ENCODE peak calls at places on chromosomes 5 and 9, in eight cellular contexts. V is CD8-positive, alpha-beta T cell; A is GM12865; D is psoas muscle; Q is prostate gland; M is GM06990; Z is epithelial cell of esophagus; R is tibial nerve. U is an unnamed sample.

GRCh38 chr5:119378075-119378699 is 22.4 kb downstream of the TNFAIP8 start:
- DNase-seq in Q (no peak), Z (no peak), D (no peak), R (no peak), M (no peak), V (no peak), A (no peak), U (no peak)

GRCh38 chr9:14062449-14063187 is 251.3 kb downstream of the NFIB start:
- DNase-seq in Q (no peak), Z (peak; percentile 92), A (no peak), R (no peak), V (no peak), M (no peak), D (no peak), U (no peak)

GRCh38 chr5:131303537-131303936 is 39.7 kb downstream of the CDC42SE2 start:
- DNase-seq in D (no peak), R (no peak), A (no peak), M (no peak), Z (peak; percentile 60), Q (no peak), V (no peak), U (no peak)

GRCh38 chr9:120723547-120723946 is 9.3 kb upstream of the MEGF9 start:
- DNase-seq in R (no peak), A (no peak), Q (no peak), M (no peak), V (no peak), Z (no peak), D (no peak), U (no peak)

GRCh38 chr5:55234171-55234700 is 828 bp upstream of the CCNO start:
- DNase-seq in R (no peak), V (no peak), D (no peak), Z (peak; percentile 45), A (no peak), M (no peak), Q (no peak), U (no peak)

GRCh38 chr9:95757026-95757425 is 118.5 kb upstream of the ERCC6L2 start:
- DNase-seq in R (peak; percentile 25), Z (peak; percentile 56), M (no peak), V (no peak), D (no peak), A (no peak), Q (peak; percentile 8), U (no peak)

GRCh38 chr5:98433673-98434072 is 339.8 kb upstream of the RGMB start:
- DNase-seq in D (no peak), A (no peak), M (no peak), Z (peak; percentile 54), Q (no peak), R (no peak), V (no peak), U (no peak)

GRCh38 chr5:57684299-57684702 is 201.7 kb upstream of the ACTBL2 start:
- DNase-seq in Z (peak; percentile 86), R (no peak), D (no peak), V (no peak), Q (no peak), M (no peak), A (no peak), U (no peak)

GRCh38 chr5:6547498-6547897 is 85.3 kb downstream of the NSUN2 start:
- DNase-seq in A (no peak), Q (no peak), D (no peak), Z (no peak), V (no peak), M (no peak), R (no peak), U (no peak)

GRCh38 chr9:93955356-93956182 is 414 bp upstream of the BARX1 start:
- DNase-seq in R (no peak), M (no peak), Z (no peak), A (no peak), V (no peak), Q (no peak), D (no peak), U (no peak)

GRCh38 chr5:73793911-73794310 is 167.9 kb downstream of the ARHGEF28 start:
- DNase-seq in Q (no peak), A (no peak), D (no peak), V (no peak), M (no peak), R (no peak), Z (no peak), U (no peak)

GRCh38 chr9:35835216-35835604 is 6.2 kb downstream of the TMEM8B start:
- DNase-seq in A (no peak), Z (peak; percentile 19), R (no peak), D (no peak), M (no peak), Q (no peak), V (no peak), U (no peak)

GRCh38 chr5:171137768-171138540 is 171.1 kb upstream of the TLX3 start:
- DNase-seq in Z (peak; percentile 45), Q (no peak), A (no peak), V (no peak), R (no peak), M (no peak), D (no peak), U (no peak)

GRCh38 chr9:88988796-88989641 is 2.2 kb upstream of the S1PR3 start:
- DNase-seq in V (no peak), Z (peak; percentile 71), Q (no peak), M (no peak), R (no peak), D (no peak), A (peak; percentile 30), U (no peak)

GRCh38 chr9:40928803-40929487 is 199.5 kb downstream of the FOXD4L6 start:
- DNase-seq in V (no peak), R (no peak), A (no peak), M (no peak), D (no peak), Q (no peak), Z (no peak), U (no peak)

GRCh38 chr5:140165101-140165920 is 9.7 kb upstream of the CYSTM1 start:
- DNase-seq in V (no peak), R (no peak), Q (no peak), Z (no peak), D (no peak), M (no peak), A (no peak), U (no peak)

GRCh38 chr9:3992924-3993323 is 306.9 kb downstream of the GLIS3 start:
- DNase-seq in V (no peak), R (no peak), Z (no peak), D (no peak), Q (no peak), M (no peak), A (peak; percentile 36), U (no peak)

GRCh38 chr5:134091626-134092121 is 22.8 kb upstream of the TCF7 start:
- DNase-seq in D (no peak), M (no peak), R (no peak), V (no peak), Q (no peak), A (no peak), Z (no peak), U (no peak)

GRCh38 chr9:69023650-69024049 is 9.7 kb upstream of the PRKACG start:
- DNase-seq in M (no peak), V (no peak), R (no peak), Z (no peak), Q (peak; percentile 31), D (no peak), A (no peak), U (no peak)
- H3K4me3 ChIP-seq in M (no peak overlapping the region), V (no peak overlapping the region), R (no peak overlapping the region), Z (no peak overlapping the region), Q (peak overlapping the region; percentile 19), D (peak overlapping the region; percentile 31), A (no peak overlapping the region), U (no peak overlapping the region)

GRCh38 chr5:142521706-142522105 is 164.2 kb downstream of the FGF1 start:
- DNase-seq in R (no peak), Z (no peak), Q (no peak), A (no peak), V (no peak), M (no peak), D (no peak), U (no peak)
- TF ChIP-seq CTCF in R (no peak), Z (no peak), Q (no peak), A (no peak), V (no peak), M (no peak), D (no peak), U (no peak)

DNA sequence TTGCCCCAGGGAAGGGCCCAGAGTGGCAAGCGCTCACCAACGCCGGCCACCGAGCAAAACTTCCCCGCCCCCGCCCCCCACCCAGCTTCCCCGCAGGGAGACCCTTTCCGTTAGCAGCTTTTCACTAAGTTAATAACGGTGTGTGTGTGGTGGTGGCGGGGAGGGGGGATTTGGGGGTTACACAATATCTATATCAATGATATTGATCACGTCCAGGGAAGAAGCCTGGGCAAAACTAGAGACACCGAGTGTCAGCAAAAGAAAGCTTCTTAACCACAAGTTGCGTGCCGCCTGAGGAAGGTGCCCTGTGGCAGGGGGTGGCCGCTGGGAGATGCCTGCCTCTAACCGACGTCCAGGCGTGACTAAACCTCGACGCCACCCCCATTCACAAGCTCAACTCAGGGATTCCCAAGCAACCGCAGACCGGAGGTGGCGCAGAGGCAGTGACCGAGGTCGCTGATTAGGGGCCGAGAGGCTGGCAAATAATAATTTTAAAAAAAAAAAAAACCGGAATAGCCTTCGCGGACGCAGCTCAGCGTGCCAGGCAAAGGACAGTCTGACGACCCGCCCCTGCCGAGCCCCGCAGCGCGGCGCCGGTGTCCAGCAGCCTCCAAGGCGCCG is 222.5 kb downstream of the MEF2C start:
- DNase-seq in V (no peak), A (peak; percentile 73), R (no peak), M (no peak), Z (peak; percentile 27), Q (no peak), D (no peak), U (no peak)
- H3K4me3 ChIP-seq in V (no peak overlapping the region), A (peak overlapping the region; percentile 36), R (peak overlapping the region; percentile 31), M (peak overlapping the region; percentile 66), Z (no peak overlapping the region), Q (peak overlapping the region; percentile 10), D (peak overlapping the region; percentile 56), U (peak overlapping the region; percentile 54)

GRCh38 chr5:180333661-180334060 is 19.5 kb downstream of the GFPT2 start:
- DNase-seq in A (no peak), Z (peak; percentile 14), V (no peak), Q (no peak), M (no peak), D (no peak), R (no peak), U (no peak)

GRCh38 chr5:180330810-180331646 is 22.1 kb downstream of the GFPT2 start:
- DNase-seq in Z (peak; percentile 56), R (peak; percentile 81), Q (no peak), D (peak; percentile 76), M (no peak), A (no peak), V (no peak), U (no peak)

GRCh38 chr5:180332861-180333260 is 20.3 kb downstream of the GFPT2 start:
- DNase-seq in Z (no peak), Q (no peak), V (no peak), A (no peak), M (no peak), R (no peak), D (no peak), U (no peak)

GRCh38 chr5:180331647-180331950 is 21.5 kb downstream of the GFPT2 start:
- DNase-seq in M (no peak), R (no peak), A (no peak), V (no peak), Q (no peak), Z (no peak), D (no peak), U (no peak)

DNA sequence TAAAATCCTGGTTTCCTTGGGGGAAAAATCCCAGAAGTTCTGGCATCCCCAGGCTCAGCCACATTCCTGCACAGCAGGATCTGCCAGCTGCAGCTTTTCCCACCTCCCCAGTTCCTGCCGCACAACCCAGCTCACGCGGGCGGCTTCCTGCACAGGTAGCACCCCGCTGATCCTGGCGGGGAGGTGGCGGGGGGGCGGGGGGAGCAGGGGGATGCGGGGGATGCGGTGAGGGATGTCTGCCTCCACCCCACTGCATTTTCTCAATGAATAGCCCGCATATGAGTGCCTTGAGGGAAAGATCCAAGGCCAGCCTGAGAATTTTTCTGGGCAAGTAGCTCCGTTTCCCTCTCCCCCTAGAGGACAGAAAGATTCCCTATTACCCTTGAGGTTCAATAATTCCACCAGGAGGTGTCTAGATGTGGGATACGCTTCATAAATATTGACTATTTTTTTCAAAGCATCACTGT is 21.1 kb downstream of the GFPT2 start:
- DNase-seq in D (no peak), A (no peak), Z (no peak), R (no peak), Q (no peak), V (no peak), M (no peak), U (no peak)
- TF ChIP-seq CTCF in D (no peak), A (no peak), Z (no peak), R (no peak), Q (no peak), V (no peak), M (no peak), U (peak; percentile 9)

U was measured in GM12864.